ENCODE peak calls at places on chromosome 6, in seven cellular contexts. E, G, V, C, I, T and J are unnamed samples.

GRCh38 chr6:41040101-41040910 is 1.3 kb upstream of the UNC5CL start:
- DNase-seq in E (no peak), G (no peak), V (no peak), C (no peak), I (no peak), T (no peak), J (no peak)

GRCh38 chr6:11702796-11703130 is 75.8 kb downstream of the ADTRP start:
- DNase-seq in E (no peak), G (no peak), V (no peak), C (no peak), I (no peak), T (no peak), J (no peak)

GRCh38 chr6:85756982-85757381 is 114.3 kb upstream of the SYNCRIP start:
- DNase-seq in E (no peak), G (peak), V (peak), C (no peak), I (no peak), T (no peak), J (peak)

GRCh38 chr6:161091972-161092701 is 100.6 kb downstream of the MAP3K4 start:
- DNase-seq in E (no peak), G (no peak), V (no peak), C (no peak), I (no peak), T (no peak), J (no peak)

GRCh38 chr6:72824833-72825232 is 203.0 kb downstream of the KCNQ5 start:
- DNase-seq in E (no peak), G (no peak), V (no peak), C (no peak), I (no peak), T (no peak), J (no peak)

GRCh38 chr6:155958550-155958949 is 502.9 kb upstream of the NOX3 start:
- DNase-seq in E (no peak), G (no peak), V (no peak), C (no peak), I (no peak), T (no peak), J (no peak)

GRCh38 chr6:79070206-79070825 is 7.7 kb downstream of the PHIP start:
- DNase-seq in E (no peak), G (peak), V (no peak), C (no peak), I (no peak), T (no peak), J (no peak)

GRCh38 chr6:34531580-34532201 is 24.4 kb downstream of the SPDEF start:
- DNase-seq in E (peak), G (peak), V (peak), C (peak), I (no peak), T (no peak), J (no peak)

GRCh38 chr6:56594699-56595098 is 48.0 kb downstream of the DST start:
- DNase-seq in E (no peak), G (peak), V (no peak), C (no peak), I (no peak), T (no peak), J (no peak)

GRCh38 chr6:33018904-33019303 is 9.5 kb upstream of the HLA-DOA start:
- DNase-seq in E (peak), G (peak), V (no peak), C (peak), I (no peak), T (no peak), J (no peak)

GRCh38 chr6:52664991-52665686 is 5.8 kb upstream of the TMEM14A start:
- DNase-seq in E (no peak), G (no peak), V (no peak), C (no peak), I (no peak), T (no peak), J (no peak)

GRCh38 chr6:154508573-154509375 is 1.7 kb downstream of the CNKSR3 start:
- DNase-seq in E (peak), G (peak), V (no peak), C (no peak), I (no peak), T (no peak), J (no peak)

GRCh38 chr6:3355358-3356055 is 96.8 kb downstream of the PSMG4 start:
- DNase-seq in E (peak), G (peak), V (no peak), C (peak), I (no peak), T (no peak), J (no peak)

DNA sequence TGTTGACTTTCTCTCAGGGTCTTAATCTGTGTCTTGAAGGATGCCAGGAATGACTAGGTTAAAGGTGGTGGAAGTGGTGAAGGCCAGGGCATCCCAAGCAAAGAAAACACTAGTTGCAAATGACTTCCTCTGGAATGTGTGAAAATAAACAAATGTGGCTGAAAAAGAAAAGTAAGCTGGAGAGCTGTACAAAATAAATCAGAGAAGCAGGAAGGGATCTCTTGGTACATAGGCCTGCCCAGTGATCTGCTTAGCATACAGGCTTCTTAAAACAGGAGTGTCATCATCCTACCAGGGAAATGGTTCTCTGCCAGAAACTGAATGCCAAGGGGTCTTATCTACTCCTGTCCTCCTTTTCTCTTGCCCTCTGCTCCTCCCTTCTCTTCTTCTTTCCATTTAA is 1616.0 kb downstream of the KHDRBS2 start:
- DNase-seq in E (no peak), G (no peak), V (no peak), C (no peak), I (no peak), T (no peak), J (no peak)
- TF ChIP-seq POLR2AphosphoS5 in E (no peak), G (no peak), V (no peak), C (no peak), I (no peak), T (no peak), J (no peak)

GRCh38 chr6:109448615-109449014 is 7.0 kb downstream of the MICAL1 start:
- DNase-seq in E (no peak), G (no peak), V (no peak), C (no peak), I (peak), T (no peak), J (no peak)
- TF ChIP-seq POLR2AphosphoS5 in E (no peak), G (no peak), V (no peak), C (no peak), I (no peak), T (no peak), J (peak)

GRCh38 chr6:166956444-166957086 is at the start of gene RNASET2:
- DNase-seq in E (peak), G (peak), V (peak), C (peak), I (no peak), T (peak), J (peak)

GRCh38 chr6:166954118-166954713 is 2.1 kb downstream of the RNASET2 start:
- DNase-seq in E (no peak), G (no peak), V (no peak), C (no peak), I (no peak), T (no peak), J (no peak)

GRCh38 chr6:166955121-166955864 is 1.1 kb downstream of the RNASET2 start:
- DNase-seq in E (peak), G (no peak), V (no peak), C (peak), I (no peak), T (no peak), J (no peak)

GRCh38 chr6:166957087-166957804 is 896 bp upstream of the RNASET2 start:
- DNase-seq in E (peak), G (no peak), V (no peak), C (peak), I (no peak), T (no peak), J (no peak)

DNA sequence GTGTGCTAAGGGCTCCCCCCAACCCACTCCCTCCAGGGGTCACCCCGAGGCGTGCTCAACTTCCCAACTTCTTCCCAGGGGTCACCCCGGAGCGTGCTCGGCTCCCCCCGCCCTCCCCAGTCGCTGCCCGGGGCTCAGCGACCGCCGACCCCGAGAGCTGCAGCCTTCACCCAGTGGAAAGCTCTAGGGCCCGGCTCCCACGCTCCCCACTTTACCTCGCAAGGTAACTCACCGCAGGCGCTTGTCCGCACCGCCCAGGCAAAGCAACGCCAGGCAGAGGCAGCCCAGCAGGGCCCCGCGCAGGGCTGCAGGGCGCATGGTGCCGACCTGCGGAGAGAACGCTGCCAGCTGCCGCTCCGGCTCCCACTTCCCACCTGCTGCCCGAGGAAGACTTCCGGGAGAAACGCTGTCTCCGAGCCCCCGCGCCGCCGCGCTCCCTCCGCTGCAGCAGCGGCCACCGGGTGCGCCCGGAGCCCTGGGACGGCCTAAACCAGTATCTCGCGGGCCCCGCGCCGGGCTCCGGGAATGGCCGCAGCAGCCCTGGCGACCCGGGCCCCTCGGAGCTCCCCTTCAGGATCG is 396 bp downstream of the RNASET2 start:
- DNase-seq in E (no peak), G (no peak), V (no peak), C (no peak), I (no peak), T (no peak), J (no peak)
- TF ChIP-seq POLR2AphosphoS5 in E (no peak), G (no peak), V (no peak), C (no peak), I (no peak), T (no peak), J (no peak)

GRCh38 chr6:109454483-109455160 is 950 bp downstream of the MICAL1 start:
- DNase-seq in E (peak), G (no peak), V (no peak), C (peak), I (no peak), T (no peak), J (no peak)

GRCh38 chr6:109456283-109456583 is 661 bp upstream of the MICAL1 start:
- DNase-seq in E (no peak), G (no peak), V (no peak), C (no peak), I (no peak), T (no peak), J (no peak)

GRCh38 chr6:109456710-109457595 is 1.4 kb upstream of the MICAL1 start:
- DNase-seq in E (peak), G (peak), V (no peak), C (no peak), I (no peak), T (no peak), J (no peak)

GRCh38 chr6:109455161-109455501 is 441 bp downstream of the MICAL1 start:
- DNase-seq in E (no peak), G (peak), V (no peak), C (peak), I (no peak), T (no peak), J (no peak)

DNA sequence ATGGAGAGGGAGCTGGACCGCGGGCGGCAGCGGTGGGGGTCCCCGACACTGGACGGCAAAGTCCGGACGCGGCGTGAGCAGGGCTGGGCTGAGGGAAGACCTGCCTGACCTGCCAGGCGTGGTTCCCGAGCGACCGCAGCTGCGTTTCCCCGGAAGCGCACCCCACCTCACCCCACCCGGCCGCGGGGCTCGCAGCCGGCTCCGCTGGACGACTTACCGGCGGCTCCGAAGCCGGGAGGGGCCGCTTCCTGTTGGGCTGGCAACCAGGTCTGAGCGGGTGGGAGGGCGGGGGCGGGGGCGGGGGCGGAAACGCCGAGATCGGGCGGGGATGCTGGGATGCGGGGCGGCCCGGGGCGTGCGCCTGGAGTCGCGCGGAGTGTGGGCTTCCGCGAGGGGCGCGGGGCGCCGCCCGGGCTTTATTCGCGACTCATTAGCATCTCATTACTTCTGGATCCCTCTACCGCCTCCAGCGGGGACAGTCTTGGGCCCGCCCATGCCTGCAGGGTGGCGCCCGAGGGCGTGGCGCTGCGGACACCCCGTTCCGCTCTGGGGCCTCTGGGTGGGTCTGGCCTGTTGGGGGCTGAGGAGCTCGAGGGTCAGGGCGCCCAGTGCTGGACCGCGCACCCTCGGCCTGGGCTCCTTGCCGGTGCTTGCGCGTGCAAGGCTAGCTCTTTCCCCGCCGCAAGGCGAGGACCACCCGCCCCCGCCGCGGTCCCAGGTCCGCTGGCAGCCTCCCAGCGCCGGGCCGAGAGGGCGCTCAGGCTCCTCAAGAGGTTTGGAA is at the start of gene MICAL1:
- DNase-seq in E (peak), G (peak), V (no peak), C (peak), I (no peak), T (no peak), J (no peak)
- TF ChIP-seq POLR2AphosphoS5 in E (no peak), G (peak), V (peak), C (peak), I (no peak), T (no peak), J (peak)

GRCh38 chr6:30206799-30207618 is 6.2 kb downstream of the TRIM26 start:
- DNase-seq in E (peak), G (peak), V (no peak), C (no peak), I (no peak), T (no peak), J (no peak)
- TF ChIP-seq POLR2AphosphoS5 in E (no peak), G (no peak), V (no peak), C (no peak), I (peak), T (peak), J (no peak)